ENCODE peak calls at places on chromosomes 11 and 22, in nine cellular contexts. Z is stomach; U is fibroblast of pulmonary artery; G is GM20000; F is H9; L is upper lobe of right lung; N is uterus; K is right lobe of liver; C is CD4-positive, alpha-beta T cell. S is an unnamed sample.

GRCh38 chr11:46369458-46370152 is 11.9 kb upstream of the MDK start:
- DNase-seq in Z (peak; percentile 67), U (peak; percentile 80), G (peak; percentile 81), F (peak; percentile 91), L (no peak), N (peak; percentile 55), K (peak; percentile 42), C (peak; percentile 43), S (peak; percentile 83)

GRCh38 chr11:16883179-16883578 is 131.0 kb downstream of the PLEKHA7 start:
- DNase-seq in Z (peak; percentile 34), U (no peak), G (no peak), F (no peak), L (no peak), N (no peak), K (no peak), C (no peak), S (no peak)

GRCh38 chr22:25062378-25063095 is 110.0 kb downstream of the KIAA1671 start:
- DNase-seq in Z (no peak), U (no peak), G (no peak), F (no peak), L (no peak), N (no peak), K (no peak), C (peak; percentile 82), S (no peak)

GRCh38 chr11:65891180-65892136 is 985 bp downstream of the CCDC85B start:
- DNase-seq in Z (no peak), U (peak; percentile 59), G (no peak), F (peak; percentile 78), L (no peak), N (peak; percentile 59), K (peak; percentile 65), C (no peak), S (no peak)

GRCh38 chr11:12066056-12066798 is 44.2 kb upstream of the MICAL2 start:
- DNase-seq in Z (no peak), U (peak; percentile 92), G (no peak), F (no peak), L (no peak), N (peak; percentile 69), K (no peak), C (no peak), S (no peak)

GRCh38 chr11:68215524-68216170 is 2.6 kb upstream of the KMT5B start:
- DNase-seq in Z (no peak), U (no peak), G (no peak), F (no peak), L (no peak), N (no peak), K (no peak), C (no peak), S (no peak)

GRCh38 chr11:90594658-90595057 is 371.8 kb upstream of the CHORDC1 start:
- DNase-seq in Z (no peak), U (no peak), G (no peak), F (peak; percentile 28), L (no peak), N (no peak), K (no peak), C (no peak), S (no peak)

GRCh38 chr22:45830531-45831245 is 146.3 kb downstream of the WNT7B start:
- DNase-seq in Z (no peak), U (peak; percentile 19), G (no peak), F (no peak), L (no peak), N (no peak), K (no peak), C (no peak), S (no peak)

GRCh38 chr22:38870791-38871359 is 1.1 kb downstream of the CBX6 start:
- DNase-seq in Z (peak; percentile 9), U (no peak), G (no peak), F (no peak), L (no peak), N (no peak), K (no peak), C (no peak), S (no peak)

GRCh38 chr11:36558511-36559413 is 9.0 kb upstream of the RAG1 start:
- DNase-seq in Z (no peak), U (no peak), G (peak; percentile 43), F (no peak), L (no peak), N (no peak), K (no peak), C (no peak), S (no peak)

GRCh38 chr22:40247976-40248375 is 70.3 kb downstream of the TNRC6B start:
- DNase-seq in Z (no peak), U (no peak), G (no peak), F (no peak), L (no peak), N (no peak), K (no peak), C (peak; percentile 56), S (no peak)

GRCh38 chr11:9494316-9494715 is 33.5 kb downstream of the ZNF143 start:
- DNase-seq in Z (no peak), U (no peak), G (no peak), F (no peak), L (no peak), N (no peak), K (no peak), C (no peak), S (no peak)

GRCh38 chr22:43094085-43094484 is 4.9 kb upstream of the TTLL1 start:
- DNase-seq in Z (peak; percentile 53), U (peak; percentile 16), G (no peak), F (peak; percentile 57), L (peak; percentile 72), N (no peak), K (peak; percentile 47), C (no peak), S (no peak)
- TF ChIP-seq CTCF in Z (no peak), U (no peak), G (no peak), F (peak; percentile 24), L (no peak), N (no peak), K (no peak), C (no peak), S (no peak)

GRCh38 chr11:117908261-117908895 is 20.8 kb downstream of the TMPRSS13 start:
- DNase-seq in Z (no peak), U (no peak), G (no peak), F (no peak), L (no peak), N (no peak), K (no peak), C (no peak), S (no peak)
- TF ChIP-seq CTCF in Z (no peak), U (no peak), G (no peak), F (peak; percentile 13), L (no peak), N (no peak), K (no peak), C (no peak), S (no peak)

GRCh38 chr11:2943711-2944118 is 14.5 kb upstream of the PHLDA2 start:
- DNase-seq in Z (peak; percentile 55), U (no peak), G (no peak), F (no peak), L (peak; percentile 81), N (no peak), K (no peak), C (no peak), S (no peak)
- TF ChIP-seq CTCF in Z (no peak), U (no peak), G (no peak), F (no peak), L (no peak), N (no peak), K (no peak), C (no peak), S (no peak)

GRCh38 chr11:1876361-1877063 is 15.2 kb downstream of the PRR33 start:
- DNase-seq in Z (peak; percentile 47), U (peak; percentile 73), G (no peak), F (peak; percentile 77), L (peak; percentile 68), N (peak; percentile 80), K (peak; percentile 60), C (no peak), S (peak; percentile 63)
- TF ChIP-seq CTCF in Z (no peak), U (peak; percentile 77), G (peak; percentile 42), F (peak; percentile 73), L (peak; percentile 37), N (peak; percentile 36), K (peak; percentile 53), C (peak; percentile 19), S (peak; percentile 30)

DNA sequence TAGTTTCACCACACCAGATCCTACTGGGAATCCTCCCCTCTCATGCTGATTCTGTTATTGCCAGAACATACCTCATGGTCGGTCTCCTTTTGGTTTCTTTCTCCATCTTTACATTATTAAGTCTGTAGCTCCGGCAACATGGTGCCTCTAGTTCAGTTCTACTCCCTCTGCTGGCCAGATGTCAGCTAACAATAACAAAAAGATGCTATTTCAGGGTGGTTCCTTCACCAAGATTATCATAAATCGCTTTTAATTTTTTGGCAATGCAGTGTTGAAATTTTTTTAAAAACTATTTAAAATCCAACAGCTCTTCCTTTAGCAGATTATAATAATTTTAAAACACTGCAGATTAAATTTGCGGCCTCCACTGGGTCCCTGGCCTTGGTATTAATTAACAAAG is 492.8 kb upstream of the KIRREL3 start:
- DNase-seq in Z (no peak), U (no peak), G (no peak), F (no peak), L (no peak), N (no peak), K (no peak), C (no peak), S (no peak)
- TF ChIP-seq CTCF in Z (no peak), U (peak; percentile 10), G (peak; percentile 36), F (peak; percentile 74), L (peak; percentile 19), N (no peak), K (peak; percentile 23), C (no peak), S (peak; percentile 50)

GRCh38 chr11:3016861-3017260 is 24.7 kb upstream of the NAP1L4 start:
- DNase-seq in Z (no peak), U (no peak), G (no peak), F (no peak), L (no peak), N (no peak), K (no peak), C (no peak), S (no peak)
- TF ChIP-seq CTCF in Z (no peak), U (no peak), G (no peak), F (peak; percentile 12), L (no peak), N (no peak), K (no peak), C (no peak), S (no peak)

GRCh38 chr11:10893713-10894112 is 35.9 kb upstream of the ZBED5 start:
- DNase-seq in Z (no peak), U (peak; percentile 51), G (no peak), F (no peak), L (no peak), N (no peak), K (no peak), C (no peak), S (no peak)
- TF ChIP-seq CTCF in Z (no peak), U (no peak), G (no peak), F (no peak), L (peak; percentile 35), N (no peak), K (peak; percentile 16), C (no peak), S (no peak)

S was measured in nephron progenitor cell.